ENCODE peak calls at places on chromosomes 3 and 15, in eight cellular contexts. C is HL-60; G is CD4-positive, CD25-positive, alpha-beta regulatory T cell; F is testis; B is psoas muscle; Z is sigmoid colon; L is right lobe of liver; Y is NT2/D1. P is an unnamed sample. For H3K27me3, the result is how much of the 10 kb centered on the place peaks cover.

GRCh38 chr3:50290116-50290745 is 2.0 kb downstream of the IFRD2 start:
- DNase-seq in G (no peak), B (no peak), Z (peak), C (no peak), L (no peak), F (no peak), Y (no peak), P (no peak)

GRCh38 chr3:179149951-179150350 is 1.8 kb downstream of the PIK3CA start:
- DNase-seq in G (no peak), Y (no peak), L (no peak), F (no peak), Z (no peak), C (no peak), B (no peak), P (no peak)

GRCh38 chr3:172305552-172305951 is 142.7 kb downstream of the GHSR start:
- DNase-seq in F (no peak), B (no peak), Y (no peak), Z (no peak), G (no peak), C (no peak), L (no peak), P (no peak)

GRCh38 chr3:58154752-58155449 is 55.9 kb downstream of the DNASE1L3 start:
- DNase-seq in B (no peak), L (no peak), C (no peak), Y (no peak), Z (no peak), G (no peak), F (no peak), P (no peak)

GRCh38 chr3:138458774-138459499 is 24.5 kb downstream of the ESYT3 start:
- DNase-seq in G (no peak), C (no peak), Y (no peak), F (peak), Z (no peak), B (no peak), L (no peak), P (no peak)

GRCh38 chr3:182214406-182214805 is 502.7 kb downstream of the SOX2 start:
- DNase-seq in Z (no peak), B (peak), C (no peak), Y (no peak), L (no peak), F (no peak), G (no peak), P (no peak)

GRCh38 chr15:65525622-65526021 is 4.6 kb upstream of the HACD3 start:
- DNase-seq in L (peak), G (no peak), C (no peak), B (no peak), Z (no peak), F (no peak), Y (no peak), P (no peak)

GRCh38 chr3:14460342-14461005 is 58.1 kb downstream of the SLC6A6 start:
- DNase-seq in Y (no peak), C (no peak), G (no peak), F (peak), Z (peak), B (peak), L (peak), P (peak)

GRCh38 chr3:87158823-87159222 is 68.3 kb upstream of the CHMP2B start:
- DNase-seq in Z (no peak), B (no peak), C (no peak), L (no peak), Y (no peak), F (no peak), G (no peak), P (no peak)

GRCh38 chr3:154023148-154023547 is 98.0 kb upstream of the ARHGEF26 start:
- DNase-seq in L (no peak), Z (no peak), G (no peak), F (no peak), Y (no peak), C (no peak), B (no peak), P (no peak)

GRCh38 chr3:126156468-126156867 is 23.9 kb downstream of the ALDH1L1 start:
- DNase-seq in G (no peak), L (no peak), C (no peak), F (peak), B (no peak), Z (no peak), Y (no peak), P (no peak)

GRCh38 chr3:192409203-192409837 is 318.0 kb downstream of the FGF12 start:
- DNase-seq in B (peak), G (no peak), Y (peak), F (peak), C (no peak), L (peak), Z (peak), P (no peak)

GRCh38 chr15:87207945-87208580 is 1048.5 kb downstream of the NTRK3 start:
- DNase-seq in C (no peak), Z (no peak), G (no peak), Y (no peak), F (no peak), B (no peak), L (no peak), P (peak)

GRCh38 chr15:66796343-66796742 is 94.3 kb downstream of the SMAD6 start:
- DNase-seq in C (no peak), G (no peak), Z (peak), B (no peak), Y (no peak), L (no peak), F (no peak), P (no peak)

GRCh38 chr3:194718069-194718468 is 32.4 kb downstream of the FAM43A start:
- DNase-seq in Z (no peak), F (no peak), G (no peak), C (no peak), L (no peak), B (no peak), Y (no peak), P (no peak)

GRCh38 chr3:8485141-8485840 is 16.3 kb upstream of the LMCD1 start:
- DNase-seq in C (no peak), L (no peak), Y (no peak), Z (no peak), B (no peak), G (no peak), F (no peak), P (no peak)

GRCh38 chr15:34124656-34125055 is 22.8 kb downstream of the PGBD4 start:
- DNase-seq in G (no peak), F (no peak), Z (no peak), Y (no peak), L (no peak), B (no peak), C (no peak), P (no peak)

GRCh38 chr15:60390931-60391501 is 6.8 kb downstream of the ANXA2 start:
- DNase-seq in Y (peak), C (no peak), B (peak), Z (peak), L (no peak), G (no peak), F (no peak), P (no peak)

GRCh38 chr3:197599089-197599765 is 43.5 kb upstream of the BDH1 start:
- DNase-seq in G (peak), C (peak), Z (peak), F (peak), Y (peak), L (peak), B (peak), P (peak)

GRCh38 chr15:91168457-91168856 is 68.4 kb downstream of the SV2B start:
- DNase-seq in B (no peak), Z (no peak), Y (no peak), G (no peak), F (no peak), C (no peak), L (no peak), P (no peak)

GRCh38 chr3:187974857-187975257 is 179.1 kb upstream of the LPP start:
- DNase-seq in Y (no peak), F (no peak), G (peak), L (no peak), Z (no peak), C (no peak), B (no peak), P (no peak)

DNA sequence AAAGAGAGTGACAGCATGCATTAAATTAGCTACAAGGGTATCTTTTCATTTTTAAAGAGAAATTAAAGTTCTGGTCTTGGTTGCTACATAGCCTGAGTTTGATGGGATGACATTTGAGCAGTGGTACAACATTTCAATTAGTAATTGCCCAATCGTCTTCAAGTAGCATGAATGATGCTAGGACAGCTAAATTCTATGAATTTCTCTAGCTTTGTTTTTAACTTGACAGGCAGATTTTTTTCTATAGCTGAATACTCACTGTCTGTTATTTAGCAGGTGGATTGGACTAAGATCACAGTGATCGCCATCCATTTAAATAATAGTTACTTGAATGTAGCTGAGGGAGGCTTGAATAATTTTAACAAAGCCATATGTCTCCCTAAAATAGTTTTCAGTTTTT is 162.2 kb downstream of the OXSM start:
- DNase-seq in B (no peak), Y (no peak), C (no peak), F (no peak), Z (no peak), L (no peak), G (no peak), P (no peak)
- H3K27me3 ChIP-seq in B (under half), Y (under half), C (under half), F (under half), Z (under half), L (under half), G (under half), P (under half)

GRCh38 chr3:184237211-184237610 is 7.8 kb downstream of the VWA5B2 start:
- DNase-seq in B (no peak), L (no peak), Y (no peak), Z (no peak), C (no peak), G (no peak), F (no peak), P (no peak)
- H3K27me3 ChIP-seq in B (under half), L (under half), Y (under half), Z (under half), C (under half), G (under half), F (under half), P (under half)

GRCh38 chr15:96332854-96333193 is 2.3 kb downstream of the NR2F2 start:
- DNase-seq in G (no peak), F (no peak), L (no peak), Z (no peak), Y (no peak), C (no peak), B (no peak), P (no peak)
- H3K27me3 ChIP-seq in G (under half), F (under half), L (under half), Z (under half), Y (half or more), C (under half), B (under half), P (under half)

GRCh38 chr15:40929730-40930429 is 740 bp downstream of the DLL4 start:
- DNase-seq in Y (no peak), L (peak), Z (no peak), G (no peak), B (peak), C (no peak), F (peak), P (no peak)
- H3K27me3 ChIP-seq in Y (half or more), L (under half), Z (half or more), G (under half), B (under half), C (under half), F (under half), P (under half)